ENCODE peak calls at places on chromosomes 1 and 21, in five cellular contexts. One of them, this sample, is unnamed.

GRCh38 chr1:26824735-26825134 is 1.8 kb upstream of the ZDHHC18 start:
- DNase-seq in stimulated activated CD4-positive, alpha-beta T cell treated with anti-CD3 and anti-CD28 coated beads, Interleukin-2, amount 100 ng/mL, for 24 hours: no peak
- DNase-seq in SK-N-SH: no peak
- DNase-seq in mucosa of gallbladder: no peak
- DNase-seq in Right ventricle myocardium superior: no peak
- DNase-seq in this sample: no peak

GRCh38 chr1:37932759-37933158 is 14.1 kb downstream of the INPP5B start:
- DNase-seq in stimulated activated CD4-positive, alpha-beta T cell treated with anti-CD3 and anti-CD28 coated beads, Interleukin-2, amount 100 ng/mL, for 24 hours: no peak
- DNase-seq in SK-N-SH: no peak
- DNase-seq in mucosa of gallbladder: no peak
- DNase-seq in Right ventricle myocardium superior: no peak
- DNase-seq in this sample: no peak

GRCh38 chr1:35558374-35559316 is 1.0 kb downstream of the NCDN start:
- DNase-seq in stimulated activated CD4-positive, alpha-beta T cell treated with anti-CD3 and anti-CD28 coated beads, Interleukin-2, amount 100 ng/mL, for 24 hours: no peak
- DNase-seq in SK-N-SH: peak
- DNase-seq in mucosa of gallbladder: no peak
- DNase-seq in Right ventricle myocardium superior: no peak
- DNase-seq in this sample: no peak

GRCh38 chr1:44347280-44347679 is 7.8 kb downstream of the ERI3 start:
- DNase-seq in stimulated activated CD4-positive, alpha-beta T cell treated with anti-CD3 and anti-CD28 coated beads, Interleukin-2, amount 100 ng/mL, for 24 hours: no peak
- DNase-seq in SK-N-SH: no peak
- DNase-seq in mucosa of gallbladder: no peak
- DNase-seq in Right ventricle myocardium superior: no peak
- DNase-seq in this sample: no peak

GRCh38 chr1:211174375-211174774 is 40.4 kb upstream of the KCNH1 start:
- DNase-seq in stimulated activated CD4-positive, alpha-beta T cell treated with anti-CD3 and anti-CD28 coated beads, Interleukin-2, amount 100 ng/mL, for 24 hours: no peak
- DNase-seq in SK-N-SH: no peak
- DNase-seq in mucosa of gallbladder: no peak
- DNase-seq in Right ventricle myocardium superior: no peak
- DNase-seq in this sample: no peak

GRCh38 chr1:202122639-202123335 is at the start of gene GPR37L1:
- DNase-seq in stimulated activated CD4-positive, alpha-beta T cell treated with anti-CD3 and anti-CD28 coated beads, Interleukin-2, amount 100 ng/mL, for 24 hours: no peak
- DNase-seq in SK-N-SH: peak
- DNase-seq in mucosa of gallbladder: no peak
- DNase-seq in Right ventricle myocardium superior: peak
- DNase-seq in this sample: no peak

GRCh38 chr21:26761174-26761915 is 83.9 kb downstream of the ADAMTS1 start:
- DNase-seq in stimulated activated CD4-positive, alpha-beta T cell treated with anti-CD3 and anti-CD28 coated beads, Interleukin-2, amount 100 ng/mL, for 24 hours: no peak
- DNase-seq in SK-N-SH: no peak
- DNase-seq in mucosa of gallbladder: no peak
- DNase-seq in Right ventricle myocardium superior: no peak
- DNase-seq in this sample: no peak

GRCh38 chr1:180040034-180040433 is 85.4 kb downstream of the CEP350 start:
- DNase-seq in stimulated activated CD4-positive, alpha-beta T cell treated with anti-CD3 and anti-CD28 coated beads, Interleukin-2, amount 100 ng/mL, for 24 hours: no peak
- DNase-seq in SK-N-SH: peak
- DNase-seq in mucosa of gallbladder: no peak
- DNase-seq in Right ventricle myocardium superior: no peak
- DNase-seq in this sample: no peak

GRCh38 chr1:225655509-225656258 is 2.8 kb upstream of the ENAH start:
- DNase-seq in stimulated activated CD4-positive, alpha-beta T cell treated with anti-CD3 and anti-CD28 coated beads, Interleukin-2, amount 100 ng/mL, for 24 hours: no peak
- DNase-seq in SK-N-SH: no peak
- DNase-seq in mucosa of gallbladder: peak
- DNase-seq in Right ventricle myocardium superior: peak
- DNase-seq in this sample: peak

GRCh38 chr1:167722870-167723251 is 1.1 kb downstream of the MPZL1 start:
- DNase-seq in stimulated activated CD4-positive, alpha-beta T cell treated with anti-CD3 and anti-CD28 coated beads, Interleukin-2, amount 100 ng/mL, for 24 hours: no peak
- DNase-seq in SK-N-SH: no peak
- DNase-seq in mucosa of gallbladder: no peak
- DNase-seq in Right ventricle myocardium superior: no peak
- DNase-seq in this sample: no peak

GRCh38 chr1:30616759-30617158 is 106.6 kb downstream of the MATN1 start:
- DNase-seq in stimulated activated CD4-positive, alpha-beta T cell treated with anti-CD3 and anti-CD28 coated beads, Interleukin-2, amount 100 ng/mL, for 24 hours: no peak
- DNase-seq in SK-N-SH: no peak
- DNase-seq in mucosa of gallbladder: no peak
- DNase-seq in Right ventricle myocardium superior: no peak
- DNase-seq in this sample: no peak

GRCh38 chr1:154171222-154171583 is 16.3 kb upstream of the NUP210L start:
- DNase-seq in stimulated activated CD4-positive, alpha-beta T cell treated with anti-CD3 and anti-CD28 coated beads, Interleukin-2, amount 100 ng/mL, for 24 hours: no peak
- DNase-seq in SK-N-SH: no peak
- DNase-seq in mucosa of gallbladder: no peak
- DNase-seq in Right ventricle myocardium superior: no peak
- DNase-seq in this sample: no peak

GRCh38 chr1:58764294-58764978 is 19.4 kb downstream of the JUN start:
- DNase-seq in stimulated activated CD4-positive, alpha-beta T cell treated with anti-CD3 and anti-CD28 coated beads, Interleukin-2, amount 100 ng/mL, for 24 hours: no peak
- DNase-seq in SK-N-SH: no peak
- DNase-seq in mucosa of gallbladder: no peak
- DNase-seq in Right ventricle myocardium superior: no peak
- DNase-seq in this sample: no peak

GRCh38 chr1:26538480-26539412 is 9.2 kb downstream of the RPS6KA1 start:
- DNase-seq in stimulated activated CD4-positive, alpha-beta T cell treated with anti-CD3 and anti-CD28 coated beads, Interleukin-2, amount 100 ng/mL, for 24 hours: peak
- DNase-seq in SK-N-SH: peak
- DNase-seq in mucosa of gallbladder: peak
- DNase-seq in Right ventricle myocardium superior: peak
- DNase-seq in this sample: peak

This sample was measured in NCI-H446.